ENCODE peak calls at places on chromosomes 2 and 18, in seven cellular contexts. Q is stromal cell of bone marrow; S is epithelial cell of esophagus; K is effector CD4-positive, alpha-beta T cell; R is stimulated activated CD4-positive, alpha-beta T cell treated with anti-CD3 and anti-CD28 coated beads, Interleukin-4, amount 100 ng/mL, for 4 hours; J is kidney tubule cell; U is NCI-H1930. E is an unnamed sample.

GRCh38 chr2:182618672-182619079 is 97.4 kb upstream of the DNAJC10 start:
- DNase-seq in Q (no peak), S (peak; percentile 37), K (no peak), R (no peak), J (no peak), U (no peak), E (no peak)

GRCh38 chr2:174704647-174705046 is 59.6 kb downstream of the CHRNA1 start:
- DNase-seq in Q (no peak), S (no peak), K (no peak), R (no peak), J (no peak), U (no peak), E (no peak)

GRCh38 chr2:214543386-214543955 is 132.6 kb downstream of the VWC2L start:
- DNase-seq in Q (peak; percentile 2), S (peak; percentile 65), K (no peak), R (no peak), J (peak; percentile 54), U (no peak), E (peak; percentile 6)

GRCh38 chr2:197786010-197786877 is 1.1 kb upstream of the BOLL start:
- DNase-seq in Q (no peak), S (no peak), K (peak; percentile 30), R (peak; percentile 47), J (peak; percentile 49), U (peak; percentile 26), E (peak; percentile 25)

GRCh38 chr18:35862115-35862640 is 110.3 kb upstream of the RMP24 start:
- DNase-seq in Q (no peak), S (no peak), K (no peak), R (no peak), J (no peak), U (no peak), E (no peak)

GRCh38 chr18:70411886-70412443 is 123.1 kb downstream of the SOCS6 start:
- DNase-seq in Q (no peak), S (no peak), K (no peak), R (no peak), J (no peak), U (no peak), E (no peak)

GRCh38 chr2:227228061-227228667 is 63.7 kb downstream of the COL4A3 start:
- DNase-seq in Q (no peak), S (peak; percentile 71), K (no peak), R (no peak), J (peak; percentile 67), U (no peak), E (peak; percentile 37)

GRCh38 chr2:72927619-72928537 is 10.6 kb downstream of the EMX1 start:
- DNase-seq in Q (no peak), S (no peak), K (no peak), R (no peak), J (no peak), U (no peak), E (no peak)

GRCh38 chr2:15189236-15189635 is 371.9 kb downstream of the NBAS start:
- DNase-seq in Q (peak; percentile 18), S (no peak), K (no peak), R (no peak), J (no peak), U (no peak), E (no peak)

GRCh38 chr18:70154591-70155194 is 50.8 kb downstream of the RTTN start:
- DNase-seq in Q (peak; percentile 56), S (no peak), K (no peak), R (no peak), J (peak; percentile 85), U (no peak), E (no peak)

GRCh38 chr18:8526316-8526715 is 82.9 kb upstream of the RAB12 start:
- DNase-seq in Q (no peak), S (no peak), K (no peak), R (no peak), J (no peak), U (no peak), E (no peak)